ENCODE peak calls at places on chromosomes 11 and 22, in seven cellular contexts. One of them, this sample, is unnamed.

GRCh38 chr11:1942541-1943260 is 4.4 kb upstream of the MRPL23 start:
- DNase-seq in Caco-2: peak
- DNase-seq in CD4-positive, CD25-positive, alpha-beta regulatory T cell: no peak
- DNase-seq in upper lobe of right lung: peak
- DNase-seq in keratinocyte: no peak
- DNase-seq in bronchial epithelial cell: no peak
- DNase-seq in AG09309: no peak
- DNase-seq in this sample: no peak

GRCh38 chr22:17198188-17199130 is 20.8 kb downstream of the ADA2 start:
- DNase-seq in Caco-2: no peak
- DNase-seq in CD4-positive, CD25-positive, alpha-beta regulatory T cell: no peak
- DNase-seq in upper lobe of right lung: no peak
- DNase-seq in keratinocyte: no peak
- DNase-seq in bronchial epithelial cell: no peak
- DNase-seq in AG09309: no peak
- DNase-seq in this sample: no peak

GRCh38 chr11:6418199-6418957 is 516 bp downstream of the APBB1 start:
- DNase-seq in Caco-2: no peak
- DNase-seq in CD4-positive, CD25-positive, alpha-beta regulatory T cell: no peak
- DNase-seq in upper lobe of right lung: no peak
- DNase-seq in keratinocyte: no peak
- DNase-seq in bronchial epithelial cell: no peak
- DNase-seq in AG09309: no peak
- DNase-seq in this sample: no peak

GRCh38 chr22:32904044-32904443 is 102.5 kb downstream of the TIMP3 start:
- DNase-seq in Caco-2: peak
- DNase-seq in CD4-positive, CD25-positive, alpha-beta regulatory T cell: no peak
- DNase-seq in upper lobe of right lung: no peak
- DNase-seq in keratinocyte: no peak
- DNase-seq in bronchial epithelial cell: peak
- DNase-seq in AG09309: no peak
- DNase-seq in this sample: no peak

GRCh38 chr11:117073539-117073938 is 24.7 kb downstream of the SIK3 start:
- DNase-seq in Caco-2: no peak
- DNase-seq in CD4-positive, CD25-positive, alpha-beta regulatory T cell: no peak
- DNase-seq in upper lobe of right lung: no peak
- DNase-seq in keratinocyte: no peak
- DNase-seq in bronchial epithelial cell: peak
- DNase-seq in AG09309: no peak
- DNase-seq in this sample: no peak

GRCh38 chr11:134592391-134592990 is 180.4 kb upstream of the B3GAT1 start:
- DNase-seq in Caco-2: peak
- DNase-seq in CD4-positive, CD25-positive, alpha-beta regulatory T cell: no peak
- DNase-seq in upper lobe of right lung: peak
- DNase-seq in keratinocyte: peak
- DNase-seq in bronchial epithelial cell: peak
- DNase-seq in AG09309: no peak
- DNase-seq in this sample: no peak

GRCh38 chr11:34179026-34179675 is 73.7 kb downstream of the NAT10 start:
- DNase-seq in Caco-2: no peak
- DNase-seq in CD4-positive, CD25-positive, alpha-beta regulatory T cell: no peak
- DNase-seq in upper lobe of right lung: no peak
- DNase-seq in keratinocyte: no peak
- DNase-seq in bronchial epithelial cell: no peak
- DNase-seq in AG09309: no peak
- DNase-seq in this sample: no peak

GRCh38 chr22:23682827-23683355 is 7.9 kb upstream of the RGL4 start:
- DNase-seq in Caco-2: no peak
- DNase-seq in CD4-positive, CD25-positive, alpha-beta regulatory T cell: no peak
- DNase-seq in upper lobe of right lung: no peak
- DNase-seq in keratinocyte: no peak
- DNase-seq in bronchial epithelial cell: no peak
- DNase-seq in AG09309: no peak
- DNase-seq in this sample: no peak

GRCh38 chr11:134019500-134019899 is 49.4 kb upstream of the JAM3 start:
- DNase-seq in Caco-2: no peak
- DNase-seq in CD4-positive, CD25-positive, alpha-beta regulatory T cell: no peak
- DNase-seq in upper lobe of right lung: no peak
- DNase-seq in keratinocyte: no peak
- DNase-seq in bronchial epithelial cell: no peak
- DNase-seq in AG09309: no peak
- DNase-seq in this sample: no peak

GRCh38 chr11:67289226-67289650 is at the start of gene ANKRD13D:
- DNase-seq in Caco-2: no peak
- DNase-seq in CD4-positive, CD25-positive, alpha-beta regulatory T cell: no peak
- DNase-seq in upper lobe of right lung: no peak
- DNase-seq in keratinocyte: no peak
- DNase-seq in bronchial epithelial cell: no peak
- DNase-seq in AG09309: no peak
- DNase-seq in this sample: no peak

GRCh38 chr11:6646040-6646439 is 9.6 kb downstream of the DCHS1 start:
- DNase-seq in Caco-2: no peak
- DNase-seq in CD4-positive, CD25-positive, alpha-beta regulatory T cell: no peak
- DNase-seq in upper lobe of right lung: no peak
- DNase-seq in keratinocyte: no peak
- DNase-seq in bronchial epithelial cell: no peak
- DNase-seq in AG09309: no peak
- DNase-seq in this sample: no peak

GRCh38 chr22:23113067-23113846 is 28.5 kb downstream of the RSPH14 start:
- DNase-seq in Caco-2: no peak
- DNase-seq in CD4-positive, CD25-positive, alpha-beta regulatory T cell: no peak
- DNase-seq in upper lobe of right lung: no peak
- DNase-seq in keratinocyte: no peak
- DNase-seq in bronchial epithelial cell: no peak
- DNase-seq in AG09309: no peak
- DNase-seq in this sample: no peak

GRCh38 chr11:2447951-2448650 is 3.3 kb downstream of the KCNQ1 start:
- DNase-seq in Caco-2: no peak
- DNase-seq in CD4-positive, CD25-positive, alpha-beta regulatory T cell: no peak
- DNase-seq in upper lobe of right lung: no peak
- DNase-seq in keratinocyte: no peak
- DNase-seq in bronchial epithelial cell: no peak
- DNase-seq in AG09309: no peak
- DNase-seq in this sample: no peak

GRCh38 chr11:118641463-118642019 is 34.1 kb downstream of the PHLDB1 start:
- DNase-seq in Caco-2: no peak
- DNase-seq in CD4-positive, CD25-positive, alpha-beta regulatory T cell: no peak
- DNase-seq in upper lobe of right lung: no peak
- DNase-seq in keratinocyte: no peak
- DNase-seq in bronchial epithelial cell: peak
- DNase-seq in AG09309: no peak
- DNase-seq in this sample: no peak

GRCh38 chr22:49036513-49036912 is 791.2 kb downstream of the BRD1 start:
- DNase-seq in Caco-2: no peak
- DNase-seq in CD4-positive, CD25-positive, alpha-beta regulatory T cell: no peak
- DNase-seq in upper lobe of right lung: no peak
- DNase-seq in keratinocyte: no peak
- DNase-seq in bronchial epithelial cell: no peak
- DNase-seq in AG09309: no peak
- DNase-seq in this sample: no peak

GRCh38 chr11:31397239-31397834 is 27.7 kb downstream of the DNAJC24 start:
- DNase-seq in Caco-2: peak
- DNase-seq in CD4-positive, CD25-positive, alpha-beta regulatory T cell: peak
- DNase-seq in upper lobe of right lung: no peak
- DNase-seq in keratinocyte: no peak
- DNase-seq in bronchial epithelial cell: peak
- DNase-seq in AG09309: no peak
- DNase-seq in this sample: no peak

GRCh38 chr11:115085461-115086220 is 407.3 kb downstream of the NXPE2 start:
- DNase-seq in Caco-2: no peak
- DNase-seq in CD4-positive, CD25-positive, alpha-beta regulatory T cell: no peak
- DNase-seq in upper lobe of right lung: no peak
- DNase-seq in keratinocyte: no peak
- DNase-seq in bronchial epithelial cell: no peak
- DNase-seq in AG09309: no peak
- DNase-seq in this sample: no peak

GRCh38 chr11:118612378-118612777 is 5.0 kb downstream of the PHLDB1 start:
- DNase-seq in Caco-2: no peak
- DNase-seq in CD4-positive, CD25-positive, alpha-beta regulatory T cell: no peak
- DNase-seq in upper lobe of right lung: no peak
- DNase-seq in keratinocyte: no peak
- DNase-seq in bronchial epithelial cell: no peak
- DNase-seq in AG09309: no peak
- DNase-seq in this sample: no peak

GRCh38 chr11:126613272-126613671 is 257.8 kb downstream of the ST3GAL4 start:
- DNase-seq in Caco-2: no peak
- DNase-seq in CD4-positive, CD25-positive, alpha-beta regulatory T cell: no peak
- DNase-seq in upper lobe of right lung: no peak
- DNase-seq in keratinocyte: no peak
- DNase-seq in bronchial epithelial cell: no peak
- DNase-seq in AG09309: no peak
- DNase-seq in this sample: no peak
- H3K4me3 ChIP-seq in Caco-2: no peak
- H3K4me3 ChIP-seq in CD4-positive, CD25-positive, alpha-beta regulatory T cell: no peak
- H3K4me3 ChIP-seq in upper lobe of right lung: no peak
- H3K4me3 ChIP-seq in keratinocyte: no peak
- H3K4me3 ChIP-seq in bronchial epithelial cell: no peak
- H3K4me3 ChIP-seq in AG09309: no peak
- H3K4me3 ChIP-seq in this sample: no peak

DNA sequence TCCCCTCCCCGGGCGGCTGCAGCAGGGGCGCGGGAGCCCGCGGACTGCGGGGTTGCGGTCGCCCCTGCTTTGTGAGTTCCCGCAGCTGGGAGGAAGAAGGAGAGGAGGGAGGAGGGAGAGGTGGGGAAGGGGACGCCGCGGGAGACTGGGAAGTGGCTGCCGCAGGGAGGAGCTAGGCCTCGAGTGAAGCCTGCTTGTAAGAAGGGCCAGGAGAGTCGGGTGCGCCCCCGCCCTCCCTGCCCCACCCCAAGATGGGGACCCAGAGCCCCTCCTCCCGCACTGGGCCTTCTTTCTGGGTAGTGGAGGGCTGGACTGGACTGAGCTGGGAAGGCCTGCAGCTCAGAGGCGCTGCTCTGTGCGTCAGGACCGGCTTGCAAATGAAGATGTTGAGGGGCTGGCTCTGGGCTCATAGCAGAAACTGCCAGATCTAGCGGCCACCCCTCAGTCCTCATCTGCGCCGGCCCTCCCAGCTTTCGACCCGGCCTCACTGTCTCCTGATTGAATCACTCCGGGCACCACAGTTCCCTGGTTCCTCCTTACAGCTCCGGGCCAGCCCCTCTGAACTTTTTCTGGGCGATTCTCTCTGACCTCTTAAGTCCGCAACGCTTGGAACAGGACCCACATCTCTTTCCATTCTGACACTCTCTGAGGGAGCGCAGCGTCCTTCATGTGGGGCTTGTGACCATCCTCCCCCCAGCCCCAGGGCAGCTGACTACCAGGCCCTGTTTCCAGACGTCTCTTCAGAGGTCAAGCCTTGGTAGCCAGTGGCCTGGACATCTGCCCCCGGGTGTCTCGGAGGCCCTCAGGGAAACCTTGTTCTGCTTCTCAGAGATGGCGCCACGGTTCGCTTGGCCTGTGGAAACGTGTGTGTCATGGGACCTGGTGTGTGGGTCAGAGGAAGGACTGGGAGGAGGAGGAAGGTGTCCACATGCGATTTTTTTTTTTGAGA is 21.9 kb downstream of the SERPINH1 start:
- DNase-seq in Caco-2: peak
- DNase-seq in CD4-positive, CD25-positive, alpha-beta regulatory T cell: no peak
- DNase-seq in upper lobe of right lung: peak
- DNase-seq in keratinocyte: no peak
- DNase-seq in bronchial epithelial cell: no peak
- DNase-seq in AG09309: no peak
- DNase-seq in this sample: no peak
- H3K4me3 ChIP-seq in Caco-2: peak
- H3K4me3 ChIP-seq in CD4-positive, CD25-positive, alpha-beta regulatory T cell: no peak
- H3K4me3 ChIP-seq in upper lobe of right lung: peak
- H3K4me3 ChIP-seq in keratinocyte: peak
- H3K4me3 ChIP-seq in bronchial epithelial cell: peak
- H3K4me3 ChIP-seq in AG09309: peak
- H3K4me3 ChIP-seq in this sample: peak

GRCh38 chr22:43345761-43346261 is 2.6 kb upstream of the SCUBE1 start:
- DNase-seq in Caco-2: no peak
- DNase-seq in CD4-positive, CD25-positive, alpha-beta regulatory T cell: no peak
- DNase-seq in upper lobe of right lung: peak
- DNase-seq in keratinocyte: no peak
- DNase-seq in bronchial epithelial cell: no peak
- DNase-seq in AG09309: no peak
- DNase-seq in this sample: no peak

GRCh38 chr22:43342347-43343261 is 568 bp downstream of the SCUBE1 start:
- DNase-seq in Caco-2: no peak
- DNase-seq in CD4-positive, CD25-positive, alpha-beta regulatory T cell: no peak
- DNase-seq in upper lobe of right lung: no peak
- DNase-seq in keratinocyte: no peak
- DNase-seq in bronchial epithelial cell: no peak
- DNase-seq in AG09309: no peak
- DNase-seq in this sample: no peak

GRCh38 chr22:43345356-43345755 is 2.2 kb upstream of the SCUBE1 start:
- DNase-seq in Caco-2: no peak
- DNase-seq in CD4-positive, CD25-positive, alpha-beta regulatory T cell: no peak
- DNase-seq in upper lobe of right lung: no peak
- DNase-seq in keratinocyte: no peak
- DNase-seq in bronchial epithelial cell: no peak
- DNase-seq in AG09309: no peak
- DNase-seq in this sample: no peak

GRCh38 chr22:43341565-43341964 is 1.6 kb downstream of the SCUBE1 start:
- DNase-seq in Caco-2: no peak
- DNase-seq in CD4-positive, CD25-positive, alpha-beta regulatory T cell: no peak
- DNase-seq in upper lobe of right lung: no peak
- DNase-seq in keratinocyte: no peak
- DNase-seq in bronchial epithelial cell: no peak
- DNase-seq in AG09309: no peak
- DNase-seq in this sample: no peak

DNA sequence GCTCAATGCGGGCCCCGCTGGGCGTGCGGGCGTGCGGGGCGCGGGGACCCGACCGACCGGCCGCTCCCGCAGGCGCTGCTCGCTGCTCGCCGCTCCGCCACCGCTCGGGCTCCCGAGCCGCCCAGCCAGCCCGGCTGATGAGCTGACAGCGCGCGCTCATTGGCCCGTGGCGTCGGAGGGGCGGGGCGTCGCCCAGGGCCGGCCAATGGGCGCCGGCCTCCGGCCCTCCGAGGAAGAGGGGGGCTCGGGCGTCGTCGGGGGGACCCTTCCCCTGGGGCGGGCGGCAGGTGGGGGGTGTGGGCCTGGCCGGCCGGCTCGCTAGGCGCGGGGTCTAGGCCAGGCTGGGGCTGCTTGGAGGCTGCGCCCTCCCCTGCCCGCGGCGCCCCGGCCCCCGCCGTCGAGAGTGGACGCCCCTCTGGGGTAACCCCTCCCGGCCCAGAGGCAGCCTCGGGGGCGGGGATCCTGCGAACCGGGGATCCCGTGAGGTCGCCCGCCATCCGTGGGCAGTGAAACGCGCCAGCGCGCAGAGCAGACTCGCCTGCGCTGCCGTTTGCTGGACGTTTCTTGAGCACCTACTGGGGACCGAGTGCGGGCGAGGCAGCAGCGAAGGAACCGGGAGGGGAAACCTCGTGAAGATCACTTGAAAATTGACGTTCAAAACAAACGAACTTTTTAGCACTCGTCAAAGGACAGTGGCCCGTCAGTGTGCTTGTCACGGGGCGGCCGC is at the start of gene SCUBE1:
- DNase-seq in Caco-2: peak
- DNase-seq in CD4-positive, CD25-positive, alpha-beta regulatory T cell: peak
- DNase-seq in upper lobe of right lung: peak
- DNase-seq in keratinocyte: no peak
- DNase-seq in bronchial epithelial cell: peak
- DNase-seq in AG09309: no peak
- DNase-seq in this sample: no peak
- H3K4me3 ChIP-seq in Caco-2: no peak
- H3K4me3 ChIP-seq in CD4-positive, CD25-positive, alpha-beta regulatory T cell: no peak
- H3K4me3 ChIP-seq in upper lobe of right lung: peak
- H3K4me3 ChIP-seq in keratinocyte: no peak
- H3K4me3 ChIP-seq in bronchial epithelial cell: no peak
- H3K4me3 ChIP-seq in AG09309: no peak
- H3K4me3 ChIP-seq in this sample: no peak

GRCh38 chr11:113249786-113250185 is 64.6 kb upstream of the TTC12 start:
- DNase-seq in Caco-2: no peak
- DNase-seq in CD4-positive, CD25-positive, alpha-beta regulatory T cell: no peak
- DNase-seq in upper lobe of right lung: no peak
- DNase-seq in keratinocyte: no peak
- DNase-seq in bronchial epithelial cell: no peak
- DNase-seq in AG09309: no peak
- DNase-seq in this sample: no peak
- H3K4me3 ChIP-seq in Caco-2: no peak
- H3K4me3 ChIP-seq in CD4-positive, CD25-positive, alpha-beta regulatory T cell: no peak
- H3K4me3 ChIP-seq in upper lobe of right lung: no peak
- H3K4me3 ChIP-seq in keratinocyte: no peak
- H3K4me3 ChIP-seq in bronchial epithelial cell: no peak
- H3K4me3 ChIP-seq in AG09309: no peak
- H3K4me3 ChIP-seq in this sample: no peak

This sample was measured in kidney epithelial cell.